ENCODE peak calls at places on chromosomes 1 and 21, in four cellular contexts. E is tibial artery, Z is astrocyte of the spinal cord, J is aorta. X is an unnamed sample.

GRCh38 chr21:39628380-39628779 is 15.6 kb downstream of the B3GALT5 start:
- DNase-seq in E (no peak), J (no peak), Z (no peak), X (no peak)

GRCh38 chr1:186535388-186536133 is 74.6 kb upstream of the PDC start:
- DNase-seq in E (no peak), J (no peak), Z (peak; percentile 95), X (no peak)

GRCh38 chr1:89765774-89766173 is 55.1 kb upstream of the LRRC8D start:
- DNase-seq in J (no peak), E (no peak), Z (no peak), X (no peak)

GRCh38 chr21:42460391-42461184 is 35.4 kb downstream of the RSPH1 start:
- DNase-seq in Z (no peak), E (no peak), J (no peak), X (peak; percentile 76)

GRCh38 chr1:200673952-200674823 is 4.5 kb upstream of the DDX59 start:
- DNase-seq in J (no peak), Z (no peak), E (no peak), X (no peak)

GRCh38 chr1:211285196-211285595 is 26.0 kb downstream of the RCOR3 start:
- DNase-seq in E (no peak), Z (peak; percentile 84), J (no peak), X (no peak)

GRCh38 chr1:183159960-183160359 is 26.1 kb upstream of the LAMC2 start:
- DNase-seq in Z (peak; percentile 30), E (no peak), J (no peak), X (no peak)

GRCh38 chr1:78619803-78620579 is at the start of gene IFI44L:
- DNase-seq in E (peak; percentile 33), J (no peak), Z (peak; percentile 80), X (peak; percentile 77)

GRCh38 chr1:121483961-121484424 is 299.2 kb downstream of the SRGAP2C start:
- DNase-seq in J (no peak), E (no peak), Z (peak; percentile 41), X (no peak)

GRCh38 chr1:228031276-228031995 is 24.6 kb downstream of the WNT3A start:
- DNase-seq in J (peak; percentile 42), E (no peak), Z (no peak), X (no peak)

GRCh38 chr1:66564250-66564649 is 30.3 kb downstream of the SGIP1 start:
- DNase-seq in E (no peak), J (no peak), Z (peak; percentile 97), X (no peak)

DNA sequence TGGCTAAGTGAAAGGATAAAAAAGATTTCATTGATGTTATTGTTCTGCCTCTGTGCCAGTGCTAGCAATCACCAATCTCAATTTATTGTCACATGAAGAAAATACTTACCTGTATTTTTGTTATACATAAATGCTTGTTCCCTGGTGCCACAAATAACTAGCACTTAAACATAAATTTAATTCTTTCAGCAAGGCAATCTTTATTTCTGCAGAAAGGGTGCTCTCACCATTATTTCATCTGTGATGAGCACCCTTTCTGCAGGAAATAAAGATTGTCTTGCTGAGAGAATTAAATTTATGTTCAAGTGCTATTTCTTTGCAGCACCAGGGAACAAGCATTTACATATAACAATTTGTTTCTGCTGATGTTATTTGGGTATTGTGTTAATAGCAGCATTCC is 87.2 kb downstream of the DIRAS3 start:
- DNase-seq in J (no peak), Z (no peak), E (no peak), X (no peak)
- H3K4me3 ChIP-seq in J (no peak overlapping the region), Z (no peak overlapping the region), E (no peak overlapping the region), X (no peak overlapping the region)

DNA sequence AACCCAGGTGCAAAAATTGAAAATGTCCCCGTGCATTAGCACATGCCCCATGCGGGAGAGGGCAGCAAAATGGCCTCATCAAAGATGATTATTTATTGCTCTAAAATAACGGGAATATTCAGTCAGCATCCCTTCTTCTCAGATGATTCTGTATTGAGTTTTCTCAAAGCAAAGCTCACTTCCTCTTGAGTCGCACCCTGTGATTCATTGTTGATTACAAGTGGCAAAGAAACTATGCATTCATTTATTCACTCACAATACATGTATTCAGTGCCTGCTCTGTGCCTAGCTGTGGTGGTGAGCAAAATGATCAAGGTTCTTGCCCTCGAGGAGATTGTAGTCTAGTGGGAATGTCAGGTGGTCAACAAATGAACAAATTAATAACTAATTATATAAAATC is 226.0 kb upstream of the KAZN start:
- DNase-seq in Z (no peak), J (no peak), E (no peak), X (no peak)
- H3K4me3 ChIP-seq in Z (no peak overlapping the region), J (no peak overlapping the region), E (no peak overlapping the region), X (no peak overlapping the region)

GRCh38 chr1:224431726-224432125 is 2.9 kb downstream of the WDR26 start:
- DNase-seq in Z (no peak), J (no peak), E (no peak), X (no peak)

GRCh38 chr1:224429616-224430015 is 5.0 kb downstream of the WDR26 start:
- DNase-seq in Z (no peak), E (no peak), J (no peak), X (no peak)

GRCh38 chr1:224425279-224425884 is 9.2 kb downstream of the WDR26 start:
- DNase-seq in E (no peak), J (no peak), Z (no peak), X (no peak)

GRCh38 chr1:224430511-224431113 is 4.0 kb downstream of the WDR26 start:
- DNase-seq in J (no peak), Z (peak; percentile 71), E (no peak), X (peak; percentile 20)

GRCh38 chr1:224427346-224427745 is 7.3 kb downstream of the WDR26 start:
- DNase-seq in E (no peak), Z (peak; percentile 86), J (no peak), X (no peak)
- H3K4me3 ChIP-seq in E (no peak overlapping the region), Z (no peak overlapping the region), J (no peak overlapping the region), X (no peak overlapping the region)

GRCh38 chr1:177165069-177165439 is 542 bp upstream of the ASTN1 start:
- DNase-seq in J (no peak), E (no peak), Z (no peak), X (no peak)
- H3K4me3 ChIP-seq in J (no peak overlapping the region), E (no peak overlapping the region), Z (peak overlapping the region; percentile 23), X (no peak overlapping the region)

GRCh38 chr1:73100216-73100615 is 817.9 kb upstream of the NEGR1 start:
- DNase-seq in J (no peak), E (no peak), Z (no peak), X (no peak)
- H3K4me3 ChIP-seq in J (no peak overlapping the region), E (no peak overlapping the region), Z (no peak overlapping the region), X (no peak overlapping the region)

DNA sequence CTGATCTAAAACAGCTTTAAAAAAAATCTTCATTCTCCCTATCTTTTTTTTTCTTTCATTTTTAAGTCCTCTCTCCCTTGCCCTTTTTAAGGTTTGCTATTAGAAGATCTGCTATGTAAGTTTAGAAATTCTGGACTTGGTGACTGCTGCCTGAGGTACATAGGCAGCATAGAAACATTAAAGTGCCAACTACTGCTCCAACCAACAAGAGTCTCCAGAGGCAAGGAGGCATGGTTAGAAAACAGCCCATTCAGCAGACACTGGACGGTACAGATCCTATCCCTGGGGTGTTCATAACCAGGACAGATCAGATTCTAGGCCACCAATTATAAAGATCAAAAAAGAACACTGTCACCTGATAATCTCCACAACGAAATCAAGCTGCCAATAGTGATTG is 36.6 kb downstream of the GPR3 start:
- DNase-seq in E (no peak), Z (no peak), J (no peak), X (no peak)
- H3K4me3 ChIP-seq in E (peak overlapping the region; percentile 51), Z (no peak overlapping the region), J (no peak overlapping the region), X (no peak overlapping the region)

GRCh38 chr1:6489383-6489765 is 2.1 kb downstream of the PLEKHG5 start:
- DNase-seq in E (no peak), J (no peak), Z (no peak), X (no peak)
- H3K4me3 ChIP-seq in E (no peak overlapping the region), J (no peak overlapping the region), Z (peak overlapping the region; percentile 89), X (no peak overlapping the region)